ENCODE peak calls at places on chromosomes 4 and X, in nine cellular contexts. O is kidney, Y is DND-41, Z is body of pancreas, V is WERI-Rb-1, A is mesenchymal stem cell, X is IMR-90, U is uterus, R is mammary epithelial cell. C is an unnamed sample. For H3K36me3 and H3K9me3, the result is how much of the 10 kb centered on the place peaks cover.

GRCh38 chrX:129665916-129666644 is 11.3 kb upstream of the APLN start:
- DNase-seq in O (no peak), Y (no peak), Z (no peak), V (no peak), A (peak), X (peak), U (no peak), R (peak), C (no peak)

GRCh38 chr4:122662701-122663100 is 41.8 kb upstream of the IL21 start:
- DNase-seq in O (no peak), Y (no peak), Z (no peak), V (no peak), A (no peak), X (no peak), U (no peak), R (no peak), C (no peak)

GRCh38 chrX:149720021-149720689 is 8.3 kb downstream of the MAGEA11 start:
- DNase-seq in O (peak), Y (no peak), Z (peak), V (peak), A (no peak), X (no peak), U (no peak), R (no peak), C (no peak)

GRCh38 chrX:39822133-39822748 is 275.5 kb downstream of the BCOR start:
- DNase-seq in O (no peak), Y (no peak), Z (no peak), V (no peak), A (no peak), X (no peak), U (no peak), R (no peak), C (no peak)

GRCh38 chrX:47420264-47420663 is 49.9 kb downstream of the ZNF157 start:
- DNase-seq in O (no peak), Y (no peak), Z (no peak), V (no peak), A (no peak), X (no peak), U (no peak), R (no peak), C (no peak)

GRCh38 chr4:61374612-61374920 is 174.4 kb downstream of the ADGRL3 start:
- DNase-seq in O (no peak), Y (no peak), Z (no peak), V (no peak), A (no peak), X (peak), U (no peak), R (no peak), C (no peak)

GRCh38 chr4:65502151-65502691 is 168.1 kb downstream of the EPHA5 start:
- DNase-seq in O (no peak), Y (no peak), Z (no peak), V (no peak), A (peak), X (peak), U (no peak), R (peak), C (no peak)

GRCh38 chrX:70434352-70434866 is 10.2 kb upstream of the DLG3 start:
- DNase-seq in O (peak), Y (peak), Z (peak), V (peak), A (peak), X (peak), U (peak), R (peak), C (no peak)

GRCh38 chrX:153761863-153762262 is 2.2 kb upstream of the PLXNB3 start:
- DNase-seq in O (no peak), Y (no peak), Z (no peak), V (peak), A (no peak), X (no peak), U (no peak), R (no peak), C (no peak)

GRCh38 chr4:118265312-118266144 is 87.3 kb downstream of the PRSS12 start:
- DNase-seq in O (peak), Y (no peak), Z (peak), V (no peak), A (no peak), X (no peak), U (no peak), R (peak), C (no peak)

GRCh38 chr4:38694330-38694729 is 30.3 kb downstream of the KLF3 start:
- DNase-seq in O (no peak), Y (no peak), Z (no peak), V (no peak), A (no peak), X (no peak), U (no peak), R (no peak), C (no peak)

GRCh38 chr4:38699112-38699511 is 35.1 kb downstream of the KLF3 start:
- DNase-seq in O (no peak), Y (no peak), Z (no peak), V (no peak), A (no peak), X (no peak), U (no peak), R (no peak), C (no peak)

GRCh38 chr4:38693531-38693930 is 29.5 kb downstream of the KLF3 start:
- DNase-seq in O (no peak), Y (no peak), Z (no peak), V (no peak), A (no peak), X (no peak), U (no peak), R (no peak), C (no peak)

GRCh38 chr4:38696697-38697096 is 32.7 kb downstream of the KLF3 start:
- DNase-seq in O (no peak), Y (no peak), Z (no peak), V (no peak), A (no peak), X (no peak), U (no peak), R (no peak), C (no peak)

DNA sequence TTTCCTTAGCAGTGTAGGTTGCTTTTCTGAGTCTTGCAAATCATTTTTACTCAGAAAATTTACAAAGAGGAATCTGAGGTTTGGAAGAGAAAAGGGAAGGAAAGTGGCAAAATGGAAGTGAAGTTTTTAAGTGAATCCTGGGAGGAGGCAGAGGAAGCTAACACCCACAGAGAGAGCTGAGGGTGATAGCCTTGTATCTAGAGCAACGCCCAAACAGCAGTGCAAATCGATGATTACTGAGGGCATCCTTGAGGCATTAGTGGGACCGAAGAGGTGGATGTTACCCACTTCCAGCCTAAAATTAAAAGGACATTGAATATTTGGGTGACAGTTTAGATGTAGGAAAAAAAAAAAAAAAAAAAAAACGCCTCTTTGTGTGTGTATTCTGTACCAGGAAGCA is 31.8 kb downstream of the KLF3 start:
- DNase-seq in O (no peak), Y (no peak), Z (no peak), V (no peak), A (no peak), X (no peak), U (no peak), R (no peak), C (no peak)
- H3K36me3 ChIP-seq in O (under half), Y (under half), Z (under half), V (under half), A (under half), X (under half), U (under half), R (half or more), C (half or more)

GRCh38 chrX:136867096-136867491 is 13.4 kb downstream of the RBMX start:
- DNase-seq in O (no peak), Y (no peak), Z (no peak), V (no peak), A (no peak), X (peak), U (no peak), R (no peak), C (no peak)
- H3K27ac ChIP-seq in O (no peak), Y (no peak), Z (no peak), V (no peak), A (no peak), X (no peak), U (no peak), R (no peak), C (peak)

DNA sequence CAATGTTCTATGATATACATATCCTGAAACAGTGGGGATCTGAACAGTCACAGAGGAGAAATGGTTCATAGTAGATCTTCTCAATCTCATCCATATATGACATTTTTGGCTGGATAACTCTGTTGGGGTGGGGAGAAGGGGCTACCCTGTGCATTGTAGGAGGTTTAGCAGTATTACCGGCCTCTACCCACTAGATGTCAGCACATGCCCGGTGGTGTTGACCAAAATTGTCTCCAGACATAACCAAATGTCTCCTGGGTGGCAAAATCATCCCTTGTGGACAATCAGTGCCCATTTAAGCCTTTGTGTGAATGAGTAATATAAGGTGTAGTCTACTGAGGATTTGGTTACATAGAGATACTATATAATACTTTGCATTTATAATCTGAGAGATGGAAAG is 89.9 kb downstream of the PLS3 start:
- DNase-seq in O (no peak), Y (peak), Z (peak), V (peak), A (peak), X (peak), U (peak), R (peak), C (no peak)
- H3K9me3 ChIP-seq in O (under half), Y (under half), Z (under half), V (under half), A (under half), X (under half), U (under half), R (under half), C (under half)

GRCh38 chr4:55864577-55865223 is 11.3 kb downstream of the EXOC1 start:
- DNase-seq in O (no peak), Y (no peak), Z (no peak), V (no peak), A (no peak), X (no peak), U (no peak), R (no peak), C (no peak)
- H3K36me3 ChIP-seq in O (under half), Y (half or more), Z (under half), V (under half), A (under half), X (under half), U (under half), R (under half), C (under half)